ENCODE peak calls at places on chromosomes 3 and 15, in seven cellular contexts. One of them, this sample, is unnamed.

GRCh38 chr15:88932271-88932874 is 19.2 kb upstream of the MFGE8 start:
- DNase-seq in keratinocyte: no peak
- DNase-seq in heart left ventricle: peak; percentile 29
- DNase-seq in iPS DF 6.9: no peak
- DNase-seq in cardiac fibroblast: no peak
- DNase-seq in right cardiac atrium: no peak
- DNase-seq in fibroblast of mammary gland: peak; percentile 34
- DNase-seq in this sample: peak; percentile 39

GRCh38 chr3:123723527-123724168 is 138.8 kb upstream of the HACD2 start:
- DNase-seq in right cardiac atrium: no peak
- DNase-seq in heart left ventricle: peak; percentile 54
- DNase-seq in cardiac fibroblast: peak; percentile 87
- DNase-seq in keratinocyte: no peak
- DNase-seq in fibroblast of mammary gland: peak; percentile 86
- DNase-seq in iPS DF 6.9: peak; percentile 68
- DNase-seq in this sample: peak; percentile 49

GRCh38 chr3:4943553-4943952 is 35.7 kb upstream of the BHLHE40 start:
- DNase-seq in iPS DF 6.9: no peak
- DNase-seq in cardiac fibroblast: no peak
- DNase-seq in right cardiac atrium: no peak
- DNase-seq in fibroblast of mammary gland: no peak
- DNase-seq in keratinocyte: no peak
- DNase-seq in heart left ventricle: no peak
- DNase-seq in this sample: no peak

GRCh38 chr3:127107002-127107401 is 85.9 kb upstream of the PRR23E start:
- DNase-seq in heart left ventricle: no peak
- DNase-seq in iPS DF 6.9: no peak
- DNase-seq in cardiac fibroblast: no peak
- DNase-seq in right cardiac atrium: no peak
- DNase-seq in fibroblast of mammary gland: no peak
- DNase-seq in keratinocyte: no peak
- DNase-seq in this sample: no peak

GRCh38 chr15:59247364-59247763 is 40.7 kb downstream of the LDHAL6B start:
- DNase-seq in fibroblast of mammary gland: peak; percentile 76
- DNase-seq in right cardiac atrium: no peak
- DNase-seq in keratinocyte: no peak
- DNase-seq in heart left ventricle: peak; percentile 50
- DNase-seq in iPS DF 6.9: peak; percentile 37
- DNase-seq in cardiac fibroblast: peak; percentile 84
- DNase-seq in this sample: peak; percentile 76

GRCh38 chr3:33377489-33377888 is 62.7 kb downstream of the UBP1 start:
- DNase-seq in cardiac fibroblast: no peak
- DNase-seq in fibroblast of mammary gland: no peak
- DNase-seq in right cardiac atrium: no peak
- DNase-seq in iPS DF 6.9: no peak
- DNase-seq in heart left ventricle: no peak
- DNase-seq in keratinocyte: no peak
- DNase-seq in this sample: no peak

GRCh38 chr3:10353160-10353559 is 32.2 kb upstream of the SEC13 start:
- DNase-seq in right cardiac atrium: no peak
- DNase-seq in keratinocyte: no peak
- DNase-seq in fibroblast of mammary gland: peak; percentile 13
- DNase-seq in cardiac fibroblast: no peak
- DNase-seq in iPS DF 6.9: no peak
- DNase-seq in heart left ventricle: no peak
- DNase-seq in this sample: no peak

GRCh38 chr15:79244876-79245275 is 37.6 kb upstream of the ANKRD34C start:
- DNase-seq in iPS DF 6.9: no peak
- DNase-seq in right cardiac atrium: no peak
- DNase-seq in fibroblast of mammary gland: no peak
- DNase-seq in heart left ventricle: no peak
- DNase-seq in cardiac fibroblast: no peak
- DNase-seq in keratinocyte: no peak
- DNase-seq in this sample: no peak

GRCh38 chr3:41199866-41200668 is 762 bp downstream of the CTNNB1 start:
- DNase-seq in right cardiac atrium: no peak
- DNase-seq in heart left ventricle: peak; percentile 51
- DNase-seq in cardiac fibroblast: peak; percentile 38
- DNase-seq in iPS DF 6.9: no peak
- DNase-seq in keratinocyte: no peak
- DNase-seq in fibroblast of mammary gland: no peak
- DNase-seq in this sample: peak; percentile 45

GRCh38 chr3:65196663-65197062 is 508.9 kb upstream of the ADAMTS9 start:
- DNase-seq in iPS DF 6.9: no peak
- DNase-seq in fibroblast of mammary gland: no peak
- DNase-seq in right cardiac atrium: no peak
- DNase-seq in heart left ventricle: no peak
- DNase-seq in cardiac fibroblast: peak; percentile 15
- DNase-seq in keratinocyte: no peak
- DNase-seq in this sample: peak; percentile 38

GRCh38 chr3:122305818-122306621 is 19.0 kb upstream of the CSTA start:
- DNase-seq in cardiac fibroblast: no peak
- DNase-seq in keratinocyte: no peak
- DNase-seq in fibroblast of mammary gland: peak; percentile 8
- DNase-seq in iPS DF 6.9: no peak
- DNase-seq in right cardiac atrium: no peak
- DNase-seq in heart left ventricle: no peak
- DNase-seq in this sample: peak; percentile 55

GRCh38 chr3:134917631-134918030 is 122.6 kb downstream of the EPHB1 start:
- DNase-seq in right cardiac atrium: no peak
- DNase-seq in cardiac fibroblast: no peak
- DNase-seq in iPS DF 6.9: no peak
- DNase-seq in fibroblast of mammary gland: peak; percentile 84
- DNase-seq in keratinocyte: no peak
- DNase-seq in heart left ventricle: no peak
- DNase-seq in this sample: no peak

GRCh38 chr3:152197451-152197850 is 71.3 kb upstream of the MBNL1 start:
- DNase-seq in iPS DF 6.9: no peak
- DNase-seq in fibroblast of mammary gland: peak; percentile 40
- DNase-seq in cardiac fibroblast: no peak
- DNase-seq in keratinocyte: no peak
- DNase-seq in right cardiac atrium: no peak
- DNase-seq in heart left ventricle: no peak
- DNase-seq in this sample: no peak

GRCh38 chr3:99938270-99938955 is 120.8 kb downstream of the CMSS1 start:
- DNase-seq in right cardiac atrium: no peak
- DNase-seq in keratinocyte: no peak
- DNase-seq in heart left ventricle: no peak
- DNase-seq in cardiac fibroblast: peak; percentile 59
- DNase-seq in fibroblast of mammary gland: peak; percentile 71
- DNase-seq in iPS DF 6.9: no peak
- DNase-seq in this sample: no peak
- H3K4me3 ChIP-seq in right cardiac atrium: no peak overlapping the region
- H3K4me3 ChIP-seq in keratinocyte: no peak overlapping the region
- H3K4me3 ChIP-seq in heart left ventricle: no peak overlapping the region
- H3K4me3 ChIP-seq in cardiac fibroblast: no peak overlapping the region
- H3K4me3 ChIP-seq in fibroblast of mammary gland: no peak overlapping the region
- H3K4me3 ChIP-seq in iPS DF 6.9: no peak overlapping the region
- H3K4me3 ChIP-seq in this sample: no peak overlapping the region

DNA sequence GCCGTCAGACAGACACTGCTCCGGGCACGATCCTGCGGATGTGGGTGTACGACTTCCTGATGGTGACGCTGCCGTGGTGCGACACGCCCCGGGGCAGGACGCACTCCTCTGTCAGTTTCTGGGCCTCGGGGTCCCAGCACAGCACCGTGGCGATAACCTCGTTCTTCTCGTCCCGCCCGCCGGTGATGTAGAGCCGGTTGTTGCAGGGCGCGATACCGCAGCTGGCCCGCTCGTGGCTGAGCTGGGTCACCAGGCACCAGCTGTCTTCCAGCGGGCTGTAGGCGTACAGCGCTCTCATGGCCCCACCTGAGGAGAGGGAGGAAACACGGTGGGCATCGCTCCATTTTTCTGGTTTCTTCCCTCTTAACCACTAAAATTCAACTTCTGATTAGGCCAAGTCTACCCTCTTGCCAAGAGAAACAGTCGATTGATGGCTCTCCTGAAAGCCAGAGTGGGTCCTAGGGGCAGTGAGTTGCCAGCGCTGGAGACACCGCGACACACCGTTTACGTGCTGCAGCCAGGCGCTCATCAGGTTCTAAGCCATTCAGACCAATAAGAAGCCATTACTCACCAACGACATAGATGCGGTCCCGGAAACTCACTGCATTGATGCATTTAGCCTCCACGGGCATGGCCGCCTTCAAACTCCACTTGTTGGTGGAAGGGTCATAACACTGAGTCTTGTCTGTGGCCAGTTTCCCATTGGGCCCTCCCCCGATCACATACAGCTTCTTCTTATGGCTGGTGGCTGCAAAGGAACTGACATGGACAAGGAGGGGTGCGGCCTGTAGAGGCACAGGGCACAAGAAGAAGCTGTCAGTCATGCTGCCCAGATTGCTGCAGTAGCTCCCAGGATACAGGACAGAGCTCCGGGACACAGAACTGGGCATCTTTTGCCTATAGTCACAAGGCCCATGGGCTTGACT is 63.3 kb downstream of the KLHL6 start:
- DNase-seq in keratinocyte: no peak
- DNase-seq in right cardiac atrium: no peak
- DNase-seq in cardiac fibroblast: no peak
- DNase-seq in fibroblast of mammary gland: no peak
- DNase-seq in heart left ventricle: no peak
- DNase-seq in iPS DF 6.9: no peak
- DNase-seq in this sample: no peak
- H3K4me3 ChIP-seq in keratinocyte: no peak overlapping the region
- H3K4me3 ChIP-seq in right cardiac atrium: no peak overlapping the region
- H3K4me3 ChIP-seq in cardiac fibroblast: no peak overlapping the region
- H3K4me3 ChIP-seq in fibroblast of mammary gland: no peak overlapping the region
- H3K4me3 ChIP-seq in heart left ventricle: no peak overlapping the region
- H3K4me3 ChIP-seq in iPS DF 6.9: no peak overlapping the region
- H3K4me3 ChIP-seq in this sample: no peak overlapping the region

GRCh38 chr3:49791571-49791970 is 5.2 kb upstream of the IP6K1 start:
- DNase-seq in iPS DF 6.9: no peak
- DNase-seq in keratinocyte: no peak
- DNase-seq in cardiac fibroblast: no peak
- DNase-seq in fibroblast of mammary gland: no peak
- DNase-seq in right cardiac atrium: no peak
- DNase-seq in heart left ventricle: no peak
- DNase-seq in this sample: no peak

GRCh38 chr3:49792371-49793150 is 6.2 kb upstream of the IP6K1 start:
- DNase-seq in cardiac fibroblast: no peak
- DNase-seq in right cardiac atrium: no peak
- DNase-seq in fibroblast of mammary gland: no peak
- DNase-seq in iPS DF 6.9: no peak
- DNase-seq in heart left ventricle: no peak
- DNase-seq in keratinocyte: no peak
- DNase-seq in this sample: no peak

GRCh38 chr3:49793486-49794085 is 6.1 kb downstream of the CDHR4 start:
- DNase-seq in fibroblast of mammary gland: no peak
- DNase-seq in heart left ventricle: no peak
- DNase-seq in keratinocyte: no peak
- DNase-seq in cardiac fibroblast: no peak
- DNase-seq in iPS DF 6.9: no peak
- DNase-seq in right cardiac atrium: no peak
- DNase-seq in this sample: no peak

GRCh38 chr3:49794431-49794830 is 5.2 kb downstream of the CDHR4 start:
- DNase-seq in keratinocyte: no peak
- DNase-seq in iPS DF 6.9: no peak
- DNase-seq in right cardiac atrium: no peak
- DNase-seq in heart left ventricle: no peak
- DNase-seq in cardiac fibroblast: no peak
- DNase-seq in fibroblast of mammary gland: no peak
- DNase-seq in this sample: no peak

DNA sequence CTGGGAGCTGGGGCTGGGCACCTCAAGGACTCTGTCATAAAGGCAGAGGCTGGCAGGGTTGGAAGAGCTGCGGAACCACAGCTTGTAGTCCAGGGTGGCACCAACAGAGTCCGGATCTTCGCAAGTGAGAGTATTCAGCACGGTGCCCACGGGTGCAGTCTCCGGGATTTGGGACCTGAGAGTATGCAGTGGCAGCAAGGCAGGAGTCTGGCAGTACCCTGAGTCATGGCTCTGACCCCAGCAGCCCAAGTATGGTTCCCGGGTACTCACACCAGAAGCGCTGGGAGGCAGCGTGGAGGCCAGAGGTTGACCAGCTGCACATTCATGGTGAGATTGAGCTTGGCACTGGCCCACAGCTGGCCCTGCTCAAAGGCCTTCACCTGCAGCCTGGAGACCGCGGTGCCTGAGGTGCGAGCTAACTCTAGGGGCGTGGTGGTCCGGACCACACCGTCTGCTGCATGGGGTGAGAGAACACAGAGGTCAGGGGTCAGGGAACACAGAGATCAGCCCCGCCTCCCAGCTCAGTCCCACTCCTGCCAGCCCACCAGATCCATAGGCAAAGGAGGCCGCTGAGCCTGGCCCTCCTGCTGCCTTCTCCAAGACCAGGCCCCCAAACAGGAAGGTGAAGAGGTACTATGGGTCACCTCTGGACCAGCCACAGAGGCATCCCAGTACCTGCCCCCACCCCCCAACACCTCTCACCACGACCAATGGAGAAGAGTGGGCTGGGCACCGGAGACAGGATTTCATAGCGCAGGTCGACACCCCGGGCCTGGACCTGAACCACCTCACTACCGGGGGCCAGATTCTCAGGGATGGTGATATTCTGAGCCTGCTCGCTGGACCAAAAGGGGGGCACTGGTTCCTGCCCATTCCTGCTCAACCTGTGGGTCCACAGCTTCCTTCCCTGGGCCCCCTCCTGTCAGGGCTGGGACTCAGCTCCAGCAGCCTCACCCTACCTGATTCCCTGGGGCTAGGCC is 4.5 kb downstream of the CDHR4 start:
- DNase-seq in heart left ventricle: no peak
- DNase-seq in right cardiac atrium: no peak
- DNase-seq in fibroblast of mammary gland: no peak
- DNase-seq in keratinocyte: no peak
- DNase-seq in iPS DF 6.9: no peak
- DNase-seq in cardiac fibroblast: no peak
- DNase-seq in this sample: no peak
- H3K4me3 ChIP-seq in heart left ventricle: no peak overlapping the region
- H3K4me3 ChIP-seq in right cardiac atrium: no peak overlapping the region
- H3K4me3 ChIP-seq in fibroblast of mammary gland: no peak overlapping the region
- H3K4me3 ChIP-seq in keratinocyte: no peak overlapping the region
- H3K4me3 ChIP-seq in iPS DF 6.9: no peak overlapping the region
- H3K4me3 ChIP-seq in cardiac fibroblast: no peak overlapping the region
- H3K4me3 ChIP-seq in this sample: no peak overlapping the region

GRCh38 chr15:53762916-53763315 is 3.5 kb upstream of the WDR72 start:
- DNase-seq in cardiac fibroblast: no peak
- DNase-seq in heart left ventricle: no peak
- DNase-seq in iPS DF 6.9: no peak
- DNase-seq in right cardiac atrium: no peak
- DNase-seq in keratinocyte: no peak
- DNase-seq in fibroblast of mammary gland: no peak
- DNase-seq in this sample: no peak

GRCh38 chr15:53757906-53758305 is 1.6 kb downstream of the WDR72 start:
- DNase-seq in heart left ventricle: no peak
- DNase-seq in fibroblast of mammary gland: no peak
- DNase-seq in right cardiac atrium: no peak
- DNase-seq in keratinocyte: no peak
- DNase-seq in iPS DF 6.9: no peak
- DNase-seq in cardiac fibroblast: no peak
- DNase-seq in this sample: peak; percentile 65

GRCh38 chr15:53759333-53759975 is at the start of gene WDR72:
- DNase-seq in cardiac fibroblast: no peak
- DNase-seq in heart left ventricle: no peak
- DNase-seq in fibroblast of mammary gland: no peak
- DNase-seq in iPS DF 6.9: no peak
- DNase-seq in right cardiac atrium: peak; percentile 41
- DNase-seq in keratinocyte: no peak
- DNase-seq in this sample: peak; percentile 81

GRCh38 chr15:53753813-53754212 is 5.7 kb downstream of the WDR72 start:
- DNase-seq in right cardiac atrium: no peak
- DNase-seq in heart left ventricle: no peak
- DNase-seq in keratinocyte: no peak
- DNase-seq in cardiac fibroblast: no peak
- DNase-seq in fibroblast of mammary gland: no peak
- DNase-seq in iPS DF 6.9: no peak
- DNase-seq in this sample: no peak

GRCh38 chr15:53758412-53758811 is 1.1 kb downstream of the WDR72 start:
- DNase-seq in keratinocyte: no peak
- DNase-seq in fibroblast of mammary gland: no peak
- DNase-seq in right cardiac atrium: no peak
- DNase-seq in heart left ventricle: no peak
- DNase-seq in iPS DF 6.9: no peak
- DNase-seq in cardiac fibroblast: no peak
- DNase-seq in this sample: peak; percentile 64
- H3K4me3 ChIP-seq in keratinocyte: no peak overlapping the region
- H3K4me3 ChIP-seq in fibroblast of mammary gland: no peak overlapping the region
- H3K4me3 ChIP-seq in right cardiac atrium: no peak overlapping the region
- H3K4me3 ChIP-seq in heart left ventricle: no peak overlapping the region
- H3K4me3 ChIP-seq in iPS DF 6.9: no peak overlapping the region
- H3K4me3 ChIP-seq in cardiac fibroblast: no peak overlapping the region
- H3K4me3 ChIP-seq in this sample: peak overlapping the region; percentile 44

This sample was measured in thyroid gland.